ENCODE peak calls at places on chromosomes 7 and 10, in eight cellular contexts. One of them, this sample, is unnamed.

GRCh38 chr7:71191766-71192165 is 59.8 kb downstream of the GALNT17 start:
- DNase-seq in A172: no peak
- DNase-seq in DMS79 treated with DMSO at 0.1 percent for 48 hours: no peak
- DNase-seq in RWPE1: no peak
- DNase-seq in osteocyte: peak
- DNase-seq in activated CD4-positive, alpha-beta T cell treated with anti-CD3 and anti-CD28 coated beads, Interleukin-2, amount 10 ng/mL, durations not matched to agents 7 days and 5 days: no peak
- DNase-seq in Ammon's horn: no peak
- DNase-seq in NCI-H1694 treated with DMSO at 0.1 percent for 48 hours: no peak
- DNase-seq in this sample: no peak

GRCh38 chr7:12759112-12759511 is 71.7 kb downstream of the ARL4A start:
- DNase-seq in A172: no peak
- DNase-seq in DMS79 treated with DMSO at 0.1 percent for 48 hours: no peak
- DNase-seq in RWPE1: no peak
- DNase-seq in osteocyte: no peak
- DNase-seq in activated CD4-positive, alpha-beta T cell treated with anti-CD3 and anti-CD28 coated beads, Interleukin-2, amount 10 ng/mL, durations not matched to agents 7 days and 5 days: no peak
- DNase-seq in Ammon's horn: no peak
- DNase-seq in NCI-H1694 treated with DMSO at 0.1 percent for 48 hours: no peak
- DNase-seq in this sample: no peak

GRCh38 chr7:23710000-23710399 is at the start of gene STK31:
- DNase-seq in A172: no peak
- DNase-seq in DMS79 treated with DMSO at 0.1 percent for 48 hours: no peak
- DNase-seq in RWPE1: no peak
- DNase-seq in osteocyte: no peak
- DNase-seq in activated CD4-positive, alpha-beta T cell treated with anti-CD3 and anti-CD28 coated beads, Interleukin-2, amount 10 ng/mL, durations not matched to agents 7 days and 5 days: no peak
- DNase-seq in Ammon's horn: no peak
- DNase-seq in NCI-H1694 treated with DMSO at 0.1 percent for 48 hours: no peak
- DNase-seq in this sample: no peak

GRCh38 chr7:99143853-99144672 is at the start of gene SMURF1:
- DNase-seq in A172: peak
- DNase-seq in DMS79 treated with DMSO at 0.1 percent for 48 hours: peak
- DNase-seq in RWPE1: peak
- DNase-seq in osteocyte: peak
- DNase-seq in activated CD4-positive, alpha-beta T cell treated with anti-CD3 and anti-CD28 coated beads, Interleukin-2, amount 10 ng/mL, durations not matched to agents 7 days and 5 days: peak
- DNase-seq in Ammon's horn: peak
- DNase-seq in NCI-H1694 treated with DMSO at 0.1 percent for 48 hours: peak
- DNase-seq in this sample: peak

GRCh38 chr7:155001756-155002410 is 1.0 kb downstream of the PAXIP1 start:
- DNase-seq in A172: peak
- DNase-seq in DMS79 treated with DMSO at 0.1 percent for 48 hours: no peak
- DNase-seq in RWPE1: no peak
- DNase-seq in osteocyte: no peak
- DNase-seq in activated CD4-positive, alpha-beta T cell treated with anti-CD3 and anti-CD28 coated beads, Interleukin-2, amount 10 ng/mL, durations not matched to agents 7 days and 5 days: no peak
- DNase-seq in Ammon's horn: peak
- DNase-seq in NCI-H1694 treated with DMSO at 0.1 percent for 48 hours: no peak
- DNase-seq in this sample: peak

GRCh38 chr7:130560972-130561371 is 69.1 kb downstream of the MEST start:
- DNase-seq in A172: peak
- DNase-seq in DMS79 treated with DMSO at 0.1 percent for 48 hours: no peak
- DNase-seq in RWPE1: peak
- DNase-seq in osteocyte: no peak
- DNase-seq in activated CD4-positive, alpha-beta T cell treated with anti-CD3 and anti-CD28 coated beads, Interleukin-2, amount 10 ng/mL, durations not matched to agents 7 days and 5 days: peak
- DNase-seq in Ammon's horn: no peak
- DNase-seq in NCI-H1694 treated with DMSO at 0.1 percent for 48 hours: peak
- DNase-seq in this sample: peak

GRCh38 chr7:46178685-46179084 is 257.6 kb upstream of the IGFBP3 start:
- DNase-seq in A172: peak
- DNase-seq in DMS79 treated with DMSO at 0.1 percent for 48 hours: no peak
- DNase-seq in RWPE1: no peak
- DNase-seq in osteocyte: peak
- DNase-seq in activated CD4-positive, alpha-beta T cell treated with anti-CD3 and anti-CD28 coated beads, Interleukin-2, amount 10 ng/mL, durations not matched to agents 7 days and 5 days: no peak
- DNase-seq in Ammon's horn: no peak
- DNase-seq in NCI-H1694 treated with DMSO at 0.1 percent for 48 hours: no peak
- DNase-seq in this sample: peak

GRCh38 chr10:6047847-6048246 is 14.3 kb downstream of the IL2RA start:
- DNase-seq in A172: no peak
- DNase-seq in DMS79 treated with DMSO at 0.1 percent for 48 hours: no peak
- DNase-seq in RWPE1: no peak
- DNase-seq in osteocyte: peak
- DNase-seq in activated CD4-positive, alpha-beta T cell treated with anti-CD3 and anti-CD28 coated beads, Interleukin-2, amount 10 ng/mL, durations not matched to agents 7 days and 5 days: no peak
- DNase-seq in Ammon's horn: no peak
- DNase-seq in NCI-H1694 treated with DMSO at 0.1 percent for 48 hours: no peak
- DNase-seq in this sample: no peak

GRCh38 chr7:69961396-69961795 is 363.1 kb downstream of the AUTS2 start:
- DNase-seq in A172: no peak
- DNase-seq in DMS79 treated with DMSO at 0.1 percent for 48 hours: no peak
- DNase-seq in RWPE1: no peak
- DNase-seq in osteocyte: no peak
- DNase-seq in activated CD4-positive, alpha-beta T cell treated with anti-CD3 and anti-CD28 coated beads, Interleukin-2, amount 10 ng/mL, durations not matched to agents 7 days and 5 days: no peak
- DNase-seq in Ammon's horn: no peak
- DNase-seq in NCI-H1694 treated with DMSO at 0.1 percent for 48 hours: no peak
- DNase-seq in this sample: no peak

GRCh38 chr10:124632566-124632965 is 111.6 kb downstream of the FAM53B start:
- DNase-seq in A172: no peak
- DNase-seq in DMS79 treated with DMSO at 0.1 percent for 48 hours: no peak
- DNase-seq in RWPE1: peak
- DNase-seq in osteocyte: no peak
- DNase-seq in activated CD4-positive, alpha-beta T cell treated with anti-CD3 and anti-CD28 coated beads, Interleukin-2, amount 10 ng/mL, durations not matched to agents 7 days and 5 days: no peak
- DNase-seq in Ammon's horn: no peak
- DNase-seq in NCI-H1694 treated with DMSO at 0.1 percent for 48 hours: no peak
- DNase-seq in this sample: no peak

GRCh38 chr10:59375990-59376389 is 13.6 kb upstream of the FAM13C start:
- DNase-seq in A172: no peak
- DNase-seq in DMS79 treated with DMSO at 0.1 percent for 48 hours: no peak
- DNase-seq in RWPE1: no peak
- DNase-seq in osteocyte: no peak
- DNase-seq in activated CD4-positive, alpha-beta T cell treated with anti-CD3 and anti-CD28 coated beads, Interleukin-2, amount 10 ng/mL, durations not matched to agents 7 days and 5 days: no peak
- DNase-seq in Ammon's horn: no peak
- DNase-seq in NCI-H1694 treated with DMSO at 0.1 percent for 48 hours: no peak
- DNase-seq in this sample: no peak

GRCh38 chr10:21423850-21424249 is 101.6 kb downstream of the SKIDA1 start:
- DNase-seq in A172: no peak
- DNase-seq in DMS79 treated with DMSO at 0.1 percent for 48 hours: no peak
- DNase-seq in RWPE1: no peak
- DNase-seq in osteocyte: no peak
- DNase-seq in activated CD4-positive, alpha-beta T cell treated with anti-CD3 and anti-CD28 coated beads, Interleukin-2, amount 10 ng/mL, durations not matched to agents 7 days and 5 days: no peak
- DNase-seq in Ammon's horn: no peak
- DNase-seq in NCI-H1694 treated with DMSO at 0.1 percent for 48 hours: no peak
- DNase-seq in this sample: no peak

GRCh38 chr10:114427124-114427852 is 23.0 kb upstream of the AFAP1L2 start:
- DNase-seq in A172: no peak
- DNase-seq in DMS79 treated with DMSO at 0.1 percent for 48 hours: no peak
- DNase-seq in RWPE1: no peak
- DNase-seq in osteocyte: no peak
- DNase-seq in activated CD4-positive, alpha-beta T cell treated with anti-CD3 and anti-CD28 coated beads, Interleukin-2, amount 10 ng/mL, durations not matched to agents 7 days and 5 days: no peak
- DNase-seq in Ammon's horn: no peak
- DNase-seq in NCI-H1694 treated with DMSO at 0.1 percent for 48 hours: no peak
- DNase-seq in this sample: no peak

GRCh38 chr7:135791543-135792120 is 43.0 kb upstream of the FAM180A start:
- DNase-seq in A172: no peak
- DNase-seq in DMS79 treated with DMSO at 0.1 percent for 48 hours: no peak
- DNase-seq in RWPE1: no peak
- DNase-seq in osteocyte: no peak
- DNase-seq in activated CD4-positive, alpha-beta T cell treated with anti-CD3 and anti-CD28 coated beads, Interleukin-2, amount 10 ng/mL, durations not matched to agents 7 days and 5 days: no peak
- DNase-seq in Ammon's horn: no peak
- DNase-seq in NCI-H1694 treated with DMSO at 0.1 percent for 48 hours: no peak
- DNase-seq in this sample: no peak

This sample was measured in H54.